ENCODE peak calls at places on chromosomes 2 and 18, in five cellular contexts. A is MM.1S, E is spleen, O is M059J, T is Daoy. Q is an unnamed sample.

GRCh38 chr2:207766697-207767460 is 2.8 kb downstream of the FZD5 start:
- DNase-seq in O (no peak), E (peak; percentile 82), A (no peak), T (no peak), Q (no peak)

GRCh38 chr18:80033181-80034067 is 810 bp upstream of the RBFA start:
- DNase-seq in A (peak; percentile 6), E (no peak), O (no peak), T (no peak), Q (no peak)

GRCh38 chr18:10329116-10329515 is 125.3 kb upstream of the APCDD1 start:
- DNase-seq in E (no peak), T (no peak), A (no peak), O (peak; percentile 15), Q (no peak)

GRCh38 chr2:174829550-174829949 is 65.3 kb upstream of the CHRNA1 start:
- DNase-seq in A (no peak), O (no peak), T (no peak), E (no peak), Q (no peak)

GRCh38 chr2:38959938-38960608 is 70.4 kb downstream of the ARHGEF33 start:
- DNase-seq in E (peak; percentile 87), A (no peak), O (no peak), T (no peak), Q (peak; percentile 12)

GRCh38 chr2:189624648-189625355 is 36.5 kb upstream of the ASNSD1 start:
- DNase-seq in E (no peak), A (no peak), T (no peak), O (no peak), Q (no peak)

GRCh38 chr18:80245781-80246655 is 1.3 kb downstream of the PARD6G start:
- DNase-seq in O (no peak), E (no peak), A (no peak), T (no peak), Q (no peak)

GRCh38 chr2:176553685-176554106 is 284.5 kb downstream of the MTX2 start:
- DNase-seq in O (peak; percentile 79), T (peak; percentile 85), A (peak; percentile 65), E (peak; percentile 87), Q (no peak)

GRCh38 chr2:124323321-124323720 is 298.2 kb downstream of the CNTNAP5 start:
- DNase-seq in E (no peak), A (no peak), T (no peak), O (peak; percentile 69), Q (no peak)

GRCh38 chr18:46169464-46169941 is 65.3 kb downstream of the HAUS1 start:
- DNase-seq in O (peak; percentile 92), T (peak; percentile 56), A (no peak), E (no peak), Q (no peak)

GRCh38 chr2:25055521-25055920 is 13.6 kb downstream of the EFR3B start:
- DNase-seq in E (no peak), O (no peak), T (no peak), A (no peak), Q (no peak)

GRCh38 chr2:111053266-111053665 is 67.4 kb upstream of the BCL2L11 start:
- DNase-seq in O (no peak), E (no peak), T (no peak), A (no peak), Q (no peak)

GRCh38 chr2:6650311-6650710 is 215.4 kb downstream of the CMPK2 start:
- DNase-seq in A (no peak), E (no peak), O (no peak), T (no peak), Q (no peak)

GRCh38 chr18:45026162-45026561 is 345.5 kb downstream of the SETBP1 start:
- DNase-seq in O (no peak), A (no peak), T (no peak), E (no peak), Q (no peak)

GRCh38 chr2:240997856-240998705 is at the start of gene SNED1:
- DNase-seq in T (peak; percentile 79), A (peak; percentile 26), O (peak; percentile 53), E (peak; percentile 93), Q (no peak)

GRCh38 chr2:149330127-149331022 is at the start of gene LYPD6:
- DNase-seq in A (peak; percentile 84), T (peak; percentile 87), O (peak; percentile 80), E (no peak), Q (peak; percentile 54)

GRCh38 chr2:184157141-184157540 is 441.2 kb upstream of the ZNF804A start:
- DNase-seq in A (no peak), E (no peak), T (no peak), O (no peak), Q (no peak)

GRCh38 chr2:221517362-221518121 is 54.6 kb downstream of the EPHA4 start:
- DNase-seq in O (peak; percentile 83), E (peak; percentile 90), A (peak; percentile 46), T (peak; percentile 65), Q (peak; percentile 32)

GRCh38 chr18:79511671-79512301 is 116.1 kb downstream of the NFATC1 start:
- DNase-seq in T (no peak), A (no peak), O (no peak), E (peak; percentile 67), Q (no peak)

GRCh38 chr2:227717687-227718567 is at the start of gene SLC19A3:
- DNase-seq in T (peak; percentile 84), O (peak; percentile 66), E (peak; percentile 75), A (no peak), Q (no peak)

GRCh38 chr2:86358982-86359381 is 21.6 kb upstream of the REEP1 start:
- DNase-seq in E (no peak), O (no peak), A (peak; percentile 77), T (no peak), Q (no peak)

GRCh38 chr2:54613794-54614257 is 109.6 kb upstream of the EML6 start:
- DNase-seq in O (peak; percentile 55), T (peak; percentile 76), E (no peak), A (no peak), Q (no peak)

GRCh38 chr2:11753452-11753885 is 7.0 kb downstream of the LPIN1 start:
- DNase-seq in T (peak; percentile 30), A (peak; percentile 93), E (peak; percentile 87), O (peak; percentile 9), Q (peak; percentile 43)

GRCh38 chr2:170152421-170152820 is 25.5 kb upstream of the MYO3B start:
- DNase-seq in T (no peak), E (no peak), A (no peak), O (no peak), Q (no peak)

GRCh38 chr2:7567646-7568045 is 650.4 kb downstream of the RNF144A start:
- DNase-seq in E (peak; percentile 75), T (no peak), A (peak; percentile 48), O (no peak), Q (no peak)

GRCh38 chr2:240400319-240401161 is 34.9 kb upstream of the GPC1 start:
- DNase-seq in T (no peak), A (no peak), E (peak; percentile 66), O (no peak), Q (no peak)

GRCh38 chr2:223969856-223970255 is 12.6 kb downstream of the MRPL44 start:
- DNase-seq in A (no peak), O (peak; percentile 15), E (no peak), T (no peak), Q (no peak)

GRCh38 chr18:12747530-12748315 is 44.9 kb downstream of the PSMG2 start:
- DNase-seq in E (no peak), A (no peak), T (no peak), O (peak; percentile 47), Q (no peak)

GRCh38 chr18:68234115-68234514 is 480.8 kb downstream of the TMX3 start:
- DNase-seq in T (no peak), E (no peak), A (no peak), O (no peak), Q (no peak)

GRCh38 chr2:1938986-1939385 is 194.7 kb upstream of the PXDN start:
- DNase-seq in O (no peak), A (no peak), T (no peak), E (no peak), Q (no peak)

GRCh38 chr2:128134573-128134972 is 43.6 kb downstream of the UGGT1 start:
- DNase-seq in O (no peak), A (no peak), T (no peak), E (no peak), Q (no peak)

GRCh38 chr18:34848695-34849094 is 138.6 kb downstream of the DTNA start:
- DNase-seq in E (no peak), A (no peak), O (no peak), T (no peak), Q (no peak)

GRCh38 chr2:71460056-71460455 is 6.7 kb downstream of the DYSF start:
- DNase-seq in E (no peak), O (no peak), T (no peak), A (no peak), Q (no peak)

GRCh38 chr2:222655748-222656543 is at the start of gene FARSB:
- DNase-seq in A (peak; percentile 97), O (peak; percentile 92), E (peak; percentile 99), T (peak; percentile 96), Q (peak; percentile 79)

GRCh38 chr2:202140522-202141292 is 67.7 kb downstream of the KIAA2012 start:
- DNase-seq in E (no peak), A (no peak), O (peak; percentile 55), T (no peak), Q (no peak)

GRCh38 chr18:57811477-57812125 is 8.5 kb upstream of the ATP8B1 start:
- DNase-seq in A (no peak), T (no peak), E (no peak), O (peak; percentile 68), Q (no peak)

GRCh38 chr18:55239764-55240163 is 280.5 kb upstream of the CCDC68 start:
- DNase-seq in E (no peak), T (no peak), A (no peak), O (no peak), Q (no peak)